ENCODE peak calls at places on chromosomes 2 and 18, in nine cellular contexts. Z is upper lobe of right lung; K is CD4-positive, alpha-beta T cell; J is K562; B is fibroblast of lung; D is left ventricle myocardium inferior; L is lung; W is tibial artery; F is RWPE2. P is an unnamed sample.

GRCh38 chr2:238108423-238109201 is 8.5 kb downstream of the ESPNL start:
- DNase-seq in Z (peak; percentile 62), K (no peak), J (peak; percentile 37), B (no peak), D (no peak), L (no peak), W (peak; percentile 58), F (peak; percentile 52), P (no peak)

GRCh38 chr2:12194936-12195335 is 448.5 kb downstream of the LPIN1 start:
- DNase-seq in Z (no peak), K (no peak), J (no peak), B (no peak), D (no peak), L (no peak), W (no peak), F (no peak), P (no peak)

GRCh38 chr2:156562136-156562535 is 126.0 kb downstream of the GPD2 start:
- DNase-seq in Z (no peak), K (no peak), J (peak; percentile 37), B (no peak), D (no peak), L (no peak), W (no peak), F (no peak), P (no peak)

GRCh38 chr2:241122376-241123002 is 20.4 kb upstream of the MTERF4 start:
- DNase-seq in Z (peak; percentile 49), K (no peak), J (no peak), B (no peak), D (no peak), L (no peak), W (peak; percentile 50), F (no peak), P (no peak)

GRCh38 chr2:121201796-121202195 is 83.2 kb downstream of the TFCP2L1 start:
- DNase-seq in Z (no peak), K (no peak), J (no peak), B (no peak), D (no peak), L (no peak), W (peak; percentile 64), F (no peak), P (no peak)

GRCh38 chr2:66574701-66575624 is 140.0 kb downstream of the MEIS1 start:
- DNase-seq in Z (no peak), K (no peak), J (peak; percentile 84), B (peak; percentile 93), D (peak; percentile 26), L (peak; percentile 58), W (peak; percentile 73), F (no peak), P (peak; percentile 77)

GRCh38 chr18:60010513-60010912 is 110.7 kb downstream of the PMAIP1 start:
- DNase-seq in Z (no peak), K (no peak), J (no peak), B (no peak), D (no peak), L (no peak), W (no peak), F (no peak), P (no peak)

GRCh38 chr2:31707992-31708391 is 127.3 kb upstream of the SRD5A2 start:
- DNase-seq in Z (no peak), K (no peak), J (no peak), B (no peak), D (no peak), L (no peak), W (no peak), F (no peak), P (no peak)

GRCh38 chr2:39385172-39385571 is 51.9 kb downstream of the MAP4K3 start:
- DNase-seq in Z (no peak), K (no peak), J (no peak), B (no peak), D (no peak), L (no peak), W (no peak), F (no peak), P (no peak)

GRCh38 chr2:26382534-26382933 is 19.2 kb upstream of the DRC1 start:
- DNase-seq in Z (no peak), K (no peak), J (no peak), B (no peak), D (no peak), L (no peak), W (no peak), F (no peak), P (no peak)

GRCh38 chr2:217994776-217995274 is 8.0 kb downstream of the TNS1 start:
- DNase-seq in Z (no peak), K (no peak), J (no peak), B (peak; percentile 70), D (peak; percentile 11), L (no peak), W (no peak), F (no peak), P (no peak)

GRCh38 chr2:217993055-217993645 is 9.6 kb downstream of the TNS1 start:
- DNase-seq in Z (no peak), K (no peak), J (no peak), B (peak; percentile 83), D (peak; percentile 6), L (no peak), W (peak; percentile 20), F (no peak), P (no peak)

GRCh38 chr2:217995741-217996141 is 7.1 kb downstream of the TNS1 start:
- DNase-seq in Z (no peak), K (no peak), J (no peak), B (peak; percentile 76), D (peak; percentile 68), L (peak; percentile 45), W (peak; percentile 89), F (no peak), P (no peak)

GRCh38 chr2:217992061-217992460 is 10.7 kb downstream of the TNS1 start:
- DNase-seq in Z (peak; percentile 45), K (no peak), J (no peak), B (no peak), D (peak; percentile 2), L (no peak), W (peak; percentile 58), F (no peak), P (no peak)

GRCh38 chr2:217993817-217994459 is 8.9 kb downstream of the TNS1 start:
- DNase-seq in Z (peak; percentile 83), K (peak; percentile 48), J (peak; percentile 78), B (peak; percentile 37), D (peak; percentile 70), L (peak; percentile 61), W (peak; percentile 84), F (no peak), P (no peak)
- H3K27ac ChIP-seq in Z (peak overlapping the region; percentile 6), K (no peak overlapping the region), J (no peak overlapping the region), B (peak overlapping the region; percentile 50), D (no peak overlapping the region), L (no peak overlapping the region), W (peak overlapping the region; percentile 72), F (peak overlapping the region; percentile 40), P (no peak overlapping the region)

DNA sequence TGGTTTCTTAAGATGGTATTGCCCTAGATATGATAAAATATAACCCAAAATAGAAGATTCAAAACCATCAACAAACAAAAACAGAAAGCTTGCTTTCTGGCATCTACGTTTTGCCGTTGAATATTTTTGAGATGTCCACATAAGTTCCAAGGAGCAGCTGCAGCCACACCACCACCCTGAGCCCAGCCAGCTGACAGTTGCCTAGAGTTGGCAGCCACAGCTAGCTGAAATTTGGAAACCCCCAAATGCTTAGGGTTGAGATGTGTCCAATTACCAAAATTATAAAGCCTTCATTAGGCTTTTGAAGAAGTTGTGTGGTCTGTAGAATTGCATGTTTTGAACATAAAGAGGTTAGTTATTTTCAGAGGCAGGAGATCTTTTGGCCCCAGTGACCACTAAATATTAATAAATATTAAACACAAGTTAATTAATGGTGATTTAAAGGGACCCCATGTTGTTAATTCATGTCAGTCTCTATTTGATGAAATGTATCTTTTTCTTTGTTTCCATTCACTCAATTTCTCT is 118.1 kb upstream of the DTNA start:
- DNase-seq in Z (no peak), K (no peak), J (no peak), B (no peak), D (no peak), L (no peak), W (no peak), F (no peak), P (no peak)
- H3K27ac ChIP-seq in Z (no peak overlapping the region), K (no peak overlapping the region), J (no peak overlapping the region), B (no peak overlapping the region), D (peak overlapping the region; percentile 84), L (no peak overlapping the region), W (peak overlapping the region; percentile 62), F (no peak overlapping the region), P (peak overlapping the region; percentile 64)

GRCh38 chr18:8777846-8778245 is 72.5 kb downstream of the MTCL1 start:
- DNase-seq in Z (no peak), K (no peak), J (no peak), B (no peak), D (no peak), L (no peak), W (no peak), F (no peak), P (no peak)

GRCh38 chr18:8779251-8779650 is 73.9 kb downstream of the MTCL1 start:
- DNase-seq in Z (no peak), K (no peak), J (no peak), B (no peak), D (no peak), L (no peak), W (no peak), F (no peak), P (no peak)

GRCh38 chr18:8778824-8779223 is 73.5 kb downstream of the MTCL1 start:
- DNase-seq in Z (no peak), K (no peak), J (no peak), B (no peak), D (no peak), L (no peak), W (no peak), F (no peak), P (peak; percentile 31)

GRCh38 chr18:8780227-8780626 is 74.9 kb downstream of the MTCL1 start:
- DNase-seq in Z (no peak), K (no peak), J (no peak), B (no peak), D (no peak), L (no peak), W (no peak), F (no peak), P (no peak)

DNA sequence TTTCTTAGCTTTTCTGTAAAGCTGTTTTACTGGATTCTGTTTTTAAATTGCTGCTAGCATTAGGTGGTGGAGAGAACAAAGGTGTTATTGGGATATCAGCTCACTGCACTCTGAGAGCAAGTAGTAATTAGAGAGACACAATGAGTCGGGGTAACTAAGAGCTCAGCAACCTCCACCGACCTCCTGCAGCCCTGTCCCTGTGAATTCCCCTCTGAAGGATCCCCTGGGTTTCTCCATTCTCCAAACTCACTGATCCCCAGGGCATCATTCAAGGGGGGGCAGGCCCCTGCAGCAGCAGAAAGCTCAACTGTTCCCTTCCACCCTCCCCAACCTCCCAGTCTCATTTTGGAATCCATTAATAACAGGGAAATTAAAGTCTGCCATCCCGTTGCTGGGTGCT is 73.0 kb downstream of the MTCL1 start:
- DNase-seq in Z (no peak), K (no peak), J (no peak), B (no peak), D (no peak), L (no peak), W (no peak), F (no peak), P (peak; percentile 26)
- H3K27ac ChIP-seq in Z (no peak overlapping the region), K (no peak overlapping the region), J (no peak overlapping the region), B (no peak overlapping the region), D (no peak overlapping the region), L (no peak overlapping the region), W (no peak overlapping the region), F (no peak overlapping the region), P (no peak overlapping the region)

DNA sequence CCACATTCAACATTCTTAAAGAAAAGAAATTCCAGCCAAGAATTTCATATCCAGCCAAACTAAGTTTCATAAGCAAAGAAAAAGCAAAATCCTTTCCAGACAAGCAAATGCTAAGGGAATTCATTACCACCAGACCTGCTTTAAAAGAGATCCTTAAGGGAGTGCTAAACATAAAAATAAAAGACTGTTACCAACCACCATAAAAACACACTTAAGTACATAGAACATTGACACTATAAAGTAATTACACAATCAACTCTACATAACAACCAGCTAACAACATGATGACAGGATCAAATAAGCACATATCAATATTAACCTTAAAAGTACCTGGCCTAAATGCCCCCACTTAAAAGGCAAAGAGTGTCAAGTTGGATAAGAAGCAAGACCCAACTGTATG is 153.5 kb downstream of the FTCDNL1 start:
- DNase-seq in Z (no peak), K (no peak), J (no peak), B (no peak), D (no peak), L (no peak), W (no peak), F (no peak), P (no peak)
- H3K27ac ChIP-seq in Z (no peak overlapping the region), K (no peak overlapping the region), J (no peak overlapping the region), B (no peak overlapping the region), D (no peak overlapping the region), L (no peak overlapping the region), W (no peak overlapping the region), F (no peak overlapping the region), P (no peak overlapping the region)